ENCODE peak calls at places on chromosome 22, in ten cellular contexts. L, P, O, U, N, D, Y, M, X and G are unnamed samples.

GRCh38 chr22:36373258-36373579 is 14.5 kb downstream of the MYH9 start:
- DNase-seq in L (no peak), P (no peak), O (no peak), U (no peak), N (no peak), D (no peak), Y (no peak), M (no peak), X (no peak), G (no peak)

GRCh38 chr22:35337932-35338331 is 38.2 kb downstream of the TOM1 start:
- DNase-seq in L (no peak), P (no peak), O (no peak), U (no peak), N (no peak), D (no peak), Y (no peak), M (no peak), X (no peak), G (no peak)

GRCh38 chr22:24681236-24681635 is 78.2 kb downstream of the GGT1 start:
- DNase-seq in L (no peak), P (no peak), O (no peak), U (no peak), N (no peak), D (no peak), Y (no peak), M (no peak), X (no peak), G (no peak)

GRCh38 chr22:26650722-26651421 is 6.5 kb upstream of the MIAT start:
- DNase-seq in L (no peak), P (no peak), O (no peak), U (no peak), N (no peak), D (no peak), Y (no peak), M (no peak), X (no peak), G (no peak)

GRCh38 chr22:24871611-24872205 is 65.7 kb downstream of the SGSM1 start:
- DNase-seq in L (no peak), P (no peak), O (no peak), U (no peak), N (no peak), D (no peak), Y (no peak), M (no peak), X (no peak), G (no peak)

GRCh38 chr22:28116261-28116673 is 197.2 kb upstream of the PITPNB start:
- DNase-seq in L (no peak), P (peak), O (peak), U (no peak), N (peak), D (no peak), Y (no peak), M (no peak), X (peak), G (no peak)

GRCh38 chr22:37258005-37258790 is 14.1 kb upstream of the RAC2 start:
- DNase-seq in L (no peak), P (no peak), O (no peak), U (no peak), N (no peak), D (no peak), Y (no peak), M (no peak), X (no peak), G (no peak)

GRCh38 chr22:17774206-17774927 is at the start of gene BID:
- DNase-seq in L (no peak), P (peak), O (peak), U (no peak), N (no peak), D (peak), Y (no peak), M (no peak), X (peak), G (peak)

GRCh38 chr22:38799265-38800002 is 5.5 kb upstream of the DNAL4 start:
- DNase-seq in L (no peak), P (peak), O (no peak), U (no peak), N (no peak), D (no peak), Y (no peak), M (no peak), X (peak), G (no peak)

GRCh38 chr22:49103314-49104052 is 724.2 kb downstream of the BRD1 start:
- DNase-seq in L (peak), P (no peak), O (no peak), U (no peak), N (no peak), D (no peak), Y (no peak), M (no peak), X (no peak), G (no peak)